ENCODE peak calls at places on chromosomes 12 and 14, in seven cellular contexts. One of them, this sample, is unnamed. For H3K9me3, the result is how much of the 10 kb centered on the place peaks cover.

GRCh38 chr12:106149096-106149784 is 10.5 kb upstream of the NUAK1 start:
- DNase-seq in aorta: no peak
- DNase-seq in psoas muscle: no peak
- DNase-seq in PC-9: no peak
- DNase-seq in cardiac muscle cell: peak
- DNase-seq in endothelial cell of umbilical vein: peak
- DNase-seq in A549: peak
- DNase-seq in this sample: no peak

GRCh38 chr12:127677537-127678131 is 589.3 kb upstream of the TMEM132C start:
- DNase-seq in aorta: peak
- DNase-seq in psoas muscle: peak
- DNase-seq in PC-9: no peak
- DNase-seq in cardiac muscle cell: peak
- DNase-seq in endothelial cell of umbilical vein: peak
- DNase-seq in A549: peak
- DNase-seq in this sample: peak

GRCh38 chr12:25054783-25055144 is 105.9 kb upstream of the BCAT1 start:
- DNase-seq in aorta: no peak
- DNase-seq in psoas muscle: no peak
- DNase-seq in PC-9: no peak
- DNase-seq in cardiac muscle cell: no peak
- DNase-seq in endothelial cell of umbilical vein: no peak
- DNase-seq in A549: no peak
- DNase-seq in this sample: no peak

GRCh38 chr12:74440469-74440868 is 97.2 kb upstream of the ATXN7L3B start:
- DNase-seq in aorta: no peak
- DNase-seq in psoas muscle: no peak
- DNase-seq in PC-9: no peak
- DNase-seq in cardiac muscle cell: no peak
- DNase-seq in endothelial cell of umbilical vein: no peak
- DNase-seq in A549: no peak
- DNase-seq in this sample: no peak

GRCh38 chr12:89693639-89694202 is 14.9 kb downstream of the ATP2B1 start:
- DNase-seq in aorta: no peak
- DNase-seq in psoas muscle: no peak
- DNase-seq in PC-9: no peak
- DNase-seq in cardiac muscle cell: no peak
- DNase-seq in endothelial cell of umbilical vein: peak
- DNase-seq in A549: no peak
- DNase-seq in this sample: no peak

GRCh38 chr12:11824069-11824468 is 174.6 kb downstream of the ETV6 start:
- DNase-seq in aorta: no peak
- DNase-seq in psoas muscle: no peak
- DNase-seq in PC-9: no peak
- DNase-seq in cardiac muscle cell: no peak
- DNase-seq in endothelial cell of umbilical vein: no peak
- DNase-seq in A549: no peak
- DNase-seq in this sample: no peak

GRCh38 chr12:2205961-2206360 is 153.2 kb downstream of the CACNA1C start:
- DNase-seq in aorta: no peak
- DNase-seq in psoas muscle: no peak
- DNase-seq in PC-9: no peak
- DNase-seq in cardiac muscle cell: no peak
- DNase-seq in endothelial cell of umbilical vein: no peak
- DNase-seq in A549: no peak
- DNase-seq in this sample: no peak

GRCh38 chr12:98418357-98419075 is 96.9 kb upstream of the TMPO start:
- DNase-seq in aorta: peak
- DNase-seq in psoas muscle: peak
- DNase-seq in PC-9: peak
- DNase-seq in cardiac muscle cell: peak
- DNase-seq in endothelial cell of umbilical vein: peak
- DNase-seq in A549: peak
- DNase-seq in this sample: peak

GRCh38 chr12:25320123-25321006 is 69.6 kb upstream of the KRAS start:
- DNase-seq in aorta: no peak
- DNase-seq in psoas muscle: no peak
- DNase-seq in PC-9: no peak
- DNase-seq in cardiac muscle cell: no peak
- DNase-seq in endothelial cell of umbilical vein: no peak
- DNase-seq in A549: no peak
- DNase-seq in this sample: no peak

GRCh38 chr14:36069535-36069900 is 107.0 kb downstream of the PTCSC3 start:
- DNase-seq in aorta: no peak
- DNase-seq in psoas muscle: no peak
- DNase-seq in PC-9: no peak
- DNase-seq in cardiac muscle cell: peak
- DNase-seq in endothelial cell of umbilical vein: peak
- DNase-seq in A549: peak
- DNase-seq in this sample: no peak

GRCh38 chr12:3160081-3160480 is 82.9 kb downstream of the TSPAN9 start:
- DNase-seq in aorta: no peak
- DNase-seq in psoas muscle: no peak
- DNase-seq in PC-9: no peak
- DNase-seq in cardiac muscle cell: peak
- DNase-seq in endothelial cell of umbilical vein: no peak
- DNase-seq in A549: no peak
- DNase-seq in this sample: no peak

GRCh38 chr14:70073924-70074566 is 114.7 kb downstream of the SLC8A3 start:
- DNase-seq in aorta: peak
- DNase-seq in psoas muscle: peak
- DNase-seq in PC-9: peak
- DNase-seq in cardiac muscle cell: peak
- DNase-seq in endothelial cell of umbilical vein: peak
- DNase-seq in A549: peak
- DNase-seq in this sample: peak

GRCh38 chr14:50530794-50531193 is 1.6 kb downstream of the MAP4K5 start:
- DNase-seq in aorta: no peak
- DNase-seq in psoas muscle: no peak
- DNase-seq in PC-9: no peak
- DNase-seq in cardiac muscle cell: no peak
- DNase-seq in endothelial cell of umbilical vein: no peak
- DNase-seq in A549: no peak
- DNase-seq in this sample: no peak

GRCh38 chr14:103552011-103552797 is 10.3 kb downstream of the BAG5 start:
- DNase-seq in aorta: peak
- DNase-seq in psoas muscle: peak
- DNase-seq in PC-9: peak
- DNase-seq in cardiac muscle cell: peak
- DNase-seq in endothelial cell of umbilical vein: no peak
- DNase-seq in A549: no peak
- DNase-seq in this sample: peak

GRCh38 chr12:106670131-106670530 is 87.3 kb downstream of the RFX4 start:
- DNase-seq in aorta: no peak
- DNase-seq in psoas muscle: no peak
- DNase-seq in PC-9: no peak
- DNase-seq in cardiac muscle cell: no peak
- DNase-seq in endothelial cell of umbilical vein: no peak
- DNase-seq in A549: no peak
- DNase-seq in this sample: no peak

GRCh38 chr12:3152013-3152412 is 74.8 kb downstream of the TSPAN9 start:
- DNase-seq in aorta: peak
- DNase-seq in psoas muscle: no peak
- DNase-seq in PC-9: no peak
- DNase-seq in cardiac muscle cell: peak
- DNase-seq in endothelial cell of umbilical vein: peak
- DNase-seq in A549: no peak
- DNase-seq in this sample: no peak

DNA sequence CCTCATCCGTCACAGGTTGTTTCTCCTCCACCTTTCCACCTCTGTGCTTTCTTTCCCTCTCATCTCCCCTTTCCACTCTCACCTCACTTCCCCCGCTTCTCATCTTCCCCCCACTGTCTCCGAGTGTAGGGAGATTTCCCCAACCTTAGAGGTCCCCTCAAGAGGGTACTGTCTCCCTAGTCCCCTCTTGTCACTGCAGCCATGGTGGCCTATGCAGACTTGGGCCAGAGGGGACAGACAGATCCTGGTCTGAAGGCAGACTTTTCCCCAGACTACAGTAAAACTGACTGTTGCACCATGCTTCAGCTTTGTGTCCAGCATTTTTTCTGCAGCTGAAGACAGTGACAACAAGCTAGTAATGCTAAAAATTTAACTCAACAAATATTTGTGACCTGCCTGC is 41.2 kb downstream of the KANSL2 start:
- DNase-seq in aorta: no peak
- DNase-seq in psoas muscle: no peak
- DNase-seq in PC-9: no peak
- DNase-seq in cardiac muscle cell: no peak
- DNase-seq in endothelial cell of umbilical vein: no peak
- DNase-seq in A549: no peak
- DNase-seq in this sample: no peak
- H3K9me3 ChIP-seq in aorta: under half
- H3K9me3 ChIP-seq in psoas muscle: under half
- H3K9me3 ChIP-seq in PC-9: under half
- H3K9me3 ChIP-seq in cardiac muscle cell: under half
- H3K9me3 ChIP-seq in endothelial cell of umbilical vein: under half
- H3K9me3 ChIP-seq in A549: under half
- H3K9me3 ChIP-seq in this sample: under half

GRCh38 chr12:78034025-78034424 is 203.3 kb downstream of the NAV3 start:
- DNase-seq in aorta: no peak
- DNase-seq in psoas muscle: no peak
- DNase-seq in PC-9: no peak
- DNase-seq in cardiac muscle cell: peak
- DNase-seq in endothelial cell of umbilical vein: no peak
- DNase-seq in A549: no peak
- DNase-seq in this sample: no peak

GRCh38 chr12:78038541-78038940 is 207.8 kb downstream of the NAV3 start:
- DNase-seq in aorta: no peak
- DNase-seq in psoas muscle: no peak
- DNase-seq in PC-9: no peak
- DNase-seq in cardiac muscle cell: no peak
- DNase-seq in endothelial cell of umbilical vein: no peak
- DNase-seq in A549: no peak
- DNase-seq in this sample: no peak

GRCh38 chr12:78037707-78038106 is 207.0 kb downstream of the NAV3 start:
- DNase-seq in aorta: no peak
- DNase-seq in psoas muscle: no peak
- DNase-seq in PC-9: no peak
- DNase-seq in cardiac muscle cell: no peak
- DNase-seq in endothelial cell of umbilical vein: no peak
- DNase-seq in A549: no peak
- DNase-seq in this sample: no peak

GRCh38 chr12:78036889-78037288 is 206.2 kb downstream of the NAV3 start:
- DNase-seq in aorta: no peak
- DNase-seq in psoas muscle: no peak
- DNase-seq in PC-9: no peak
- DNase-seq in cardiac muscle cell: no peak
- DNase-seq in endothelial cell of umbilical vein: no peak
- DNase-seq in A549: no peak
- DNase-seq in this sample: no peak

DNA sequence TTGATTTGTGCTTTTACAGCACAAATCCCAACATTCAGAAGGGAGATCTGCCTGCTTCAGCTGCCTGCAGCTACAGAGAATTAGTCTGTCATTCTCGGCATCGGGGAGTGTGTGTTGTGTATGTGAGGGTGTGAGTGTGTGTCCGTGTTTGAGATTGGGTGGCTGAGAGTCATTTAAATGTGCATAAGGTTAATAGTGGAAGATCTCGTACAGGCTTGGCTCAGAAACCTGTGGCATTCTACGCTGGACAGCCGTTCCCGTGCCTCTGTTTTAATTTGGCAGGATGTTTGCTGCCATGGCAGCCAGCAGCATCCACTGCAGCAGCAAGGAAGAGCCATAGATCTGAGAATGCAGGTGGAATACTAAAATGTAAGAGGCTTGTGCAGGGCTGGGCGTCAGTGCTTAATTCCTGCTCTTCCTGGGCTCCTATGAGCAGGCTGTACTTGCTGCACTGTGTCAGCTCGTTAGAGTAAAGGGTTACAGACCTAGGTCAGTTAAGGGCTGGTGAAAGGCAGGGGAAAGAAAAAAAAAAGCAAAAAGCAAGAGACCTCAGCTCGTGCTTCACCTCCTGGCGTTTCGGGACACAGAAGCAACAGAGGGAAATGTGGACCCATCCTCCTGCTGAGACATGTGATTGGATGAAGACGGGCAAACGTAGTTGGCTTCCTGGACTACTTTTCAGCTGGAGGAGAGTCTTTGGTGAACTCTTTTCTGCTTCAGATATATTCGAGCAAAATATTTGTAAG is 205.4 kb downstream of the NAV3 start:
- DNase-seq in aorta: no peak
- DNase-seq in psoas muscle: no peak
- DNase-seq in PC-9: no peak
- DNase-seq in cardiac muscle cell: peak
- DNase-seq in endothelial cell of umbilical vein: no peak
- DNase-seq in A549: no peak
- DNase-seq in this sample: no peak
- H3K27ac ChIP-seq in aorta: no peak
- H3K27ac ChIP-seq in psoas muscle: no peak
- H3K27ac ChIP-seq in PC-9: no peak
- H3K27ac ChIP-seq in cardiac muscle cell: no peak
- H3K27ac ChIP-seq in endothelial cell of umbilical vein: no peak
- H3K27ac ChIP-seq in A549: no peak
- H3K27ac ChIP-seq in this sample: no peak

DNA sequence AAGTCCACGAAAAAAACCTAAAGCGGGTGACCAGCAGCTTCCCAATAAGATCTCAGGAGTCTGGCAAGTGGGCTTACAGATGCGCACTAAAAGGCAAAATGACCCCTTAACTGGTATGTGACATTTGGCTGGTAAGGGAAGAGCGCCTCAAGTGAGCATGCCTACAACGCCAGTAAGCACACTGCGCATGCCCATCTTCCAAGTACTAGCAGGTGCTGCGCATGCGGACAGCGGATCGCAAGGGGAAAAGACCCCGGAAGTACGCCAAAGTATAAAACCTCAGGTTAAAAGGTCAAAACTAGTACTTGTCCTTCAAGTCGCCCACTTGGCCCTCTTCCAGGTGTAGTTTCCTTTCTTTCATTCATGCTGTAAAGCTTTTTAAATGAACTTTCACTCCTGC is 518.5 kb upstream of the MDGA2 start:
- DNase-seq in aorta: no peak
- DNase-seq in psoas muscle: no peak
- DNase-seq in PC-9: no peak
- DNase-seq in cardiac muscle cell: no peak
- DNase-seq in endothelial cell of umbilical vein: no peak
- DNase-seq in A549: no peak
- DNase-seq in this sample: no peak
- H3K4me3 ChIP-seq in aorta: no peak
- H3K4me3 ChIP-seq in psoas muscle: no peak
- H3K4me3 ChIP-seq in PC-9: no peak
- H3K4me3 ChIP-seq in cardiac muscle cell: no peak
- H3K4me3 ChIP-seq in endothelial cell of umbilical vein: no peak
- H3K4me3 ChIP-seq in A549: no peak
- H3K4me3 ChIP-seq in this sample: no peak

GRCh38 chr14:97426776-97427175 is 629.6 kb downstream of the VRK1 start:
- DNase-seq in aorta: no peak
- DNase-seq in psoas muscle: no peak
- DNase-seq in PC-9: no peak
- DNase-seq in cardiac muscle cell: no peak
- DNase-seq in endothelial cell of umbilical vein: no peak
- DNase-seq in A549: no peak
- DNase-seq in this sample: no peak

GRCh38 chr14:97432586-97432985 is 635.4 kb downstream of the VRK1 start:
- DNase-seq in aorta: no peak
- DNase-seq in psoas muscle: no peak
- DNase-seq in PC-9: no peak
- DNase-seq in cardiac muscle cell: no peak
- DNase-seq in endothelial cell of umbilical vein: no peak
- DNase-seq in A549: no peak
- DNase-seq in this sample: no peak
- H3K9me3 ChIP-seq in aorta: under half
- H3K9me3 ChIP-seq in psoas muscle: under half
- H3K9me3 ChIP-seq in PC-9: under half
- H3K9me3 ChIP-seq in cardiac muscle cell: under half
- H3K9me3 ChIP-seq in endothelial cell of umbilical vein: under half
- H3K9me3 ChIP-seq in A549: under half
- H3K9me3 ChIP-seq in this sample: under half

GRCh38 chr12:7995266-7995963 is 37.1 kb upstream of the FOXJ2 start:
- DNase-seq in aorta: peak
- DNase-seq in psoas muscle: peak
- DNase-seq in PC-9: peak
- DNase-seq in cardiac muscle cell: peak
- DNase-seq in endothelial cell of umbilical vein: peak
- DNase-seq in A549: peak
- DNase-seq in this sample: peak
- H3K27ac ChIP-seq in aorta: no peak
- H3K27ac ChIP-seq in psoas muscle: peak
- H3K27ac ChIP-seq in PC-9: peak
- H3K27ac ChIP-seq in cardiac muscle cell: no peak
- H3K27ac ChIP-seq in endothelial cell of umbilical vein: no peak
- H3K27ac ChIP-seq in A549: peak
- H3K27ac ChIP-seq in this sample: no peak